ENCODE peak calls at places on chromosome 11, in seven cellular contexts. Q, U, A, Y, M, D and L are unnamed samples.

GRCh38 chr11:10866893-10867331 is 9.1 kb upstream of the ZBED5 start:
- DNase-seq in Q (no peak), U (no peak), A (peak), Y (peak), M (no peak), D (no peak), L (no peak)

GRCh38 chr11:86523738-86524602 is 148.4 kb downstream of the ME3 start:
- DNase-seq in Q (no peak), U (no peak), A (peak), Y (peak), M (no peak), D (peak), L (no peak)

GRCh38 chr11:128018692-128019091 is 568.7 kb downstream of the ETS1 start:
- DNase-seq in Q (no peak), U (no peak), A (no peak), Y (no peak), M (no peak), D (no peak), L (no peak)

GRCh38 chr11:122748968-122749687 is 89.2 kb upstream of the CRTAM start:
- DNase-seq in Q (no peak), U (no peak), A (peak), Y (peak), M (no peak), D (no peak), L (no peak)

GRCh38 chr11:119700536-119701346 is 28.3 kb downstream of the NECTIN1 start:
- DNase-seq in Q (no peak), U (no peak), A (no peak), Y (no peak), M (no peak), D (no peak), L (peak)

GRCh38 chr11:69950621-69951020 is 127.5 kb upstream of the ANO1 start:
- DNase-seq in Q (no peak), U (no peak), A (no peak), Y (no peak), M (no peak), D (no peak), L (no peak)

GRCh38 chr11:76266269-76266668 is 60.0 kb upstream of the WNT11 start:
- DNase-seq in Q (no peak), U (peak), A (peak), Y (peak), M (no peak), D (peak), L (no peak)

GRCh38 chr11:121575250-121575962 is 122.6 kb upstream of the SORL1-AS1 start:
- DNase-seq in Q (no peak), U (peak), A (peak), Y (peak), M (peak), D (no peak), L (peak)

GRCh38 chr11:63829823-63830489 is 9.0 kb upstream of the MARK2 start:
- DNase-seq in Q (no peak), U (no peak), A (peak), Y (peak), M (no peak), D (peak), L (no peak)

GRCh38 chr11:89491141-89491690 is at the start of gene NOX4:
- DNase-seq in Q (peak), U (peak), A (peak), Y (peak), M (peak), D (no peak), L (peak)

GRCh38 chr11:64263021-64263946 is 12.0 kb downstream of the PLCB3 start:
- DNase-seq in Q (no peak), U (no peak), A (peak), Y (peak), M (no peak), D (no peak), L (no peak)

GRCh38 chr11:2302844-2303626 is 1.2 kb downstream of the TSPAN32 start:
- DNase-seq in Q (no peak), U (peak), A (no peak), Y (no peak), M (peak), D (no peak), L (peak)

GRCh38 chr11:60924110-60924905 is at the start of gene TMEM132A:
- DNase-seq in Q (no peak), U (peak), A (peak), Y (peak), M (peak), D (peak), L (peak)

GRCh38 chr11:126834149-126834548 is 166.4 kb downstream of the KIRREL3 start:
- DNase-seq in Q (no peak), U (no peak), A (peak), Y (peak), M (no peak), D (no peak), L (no peak)

DNA sequence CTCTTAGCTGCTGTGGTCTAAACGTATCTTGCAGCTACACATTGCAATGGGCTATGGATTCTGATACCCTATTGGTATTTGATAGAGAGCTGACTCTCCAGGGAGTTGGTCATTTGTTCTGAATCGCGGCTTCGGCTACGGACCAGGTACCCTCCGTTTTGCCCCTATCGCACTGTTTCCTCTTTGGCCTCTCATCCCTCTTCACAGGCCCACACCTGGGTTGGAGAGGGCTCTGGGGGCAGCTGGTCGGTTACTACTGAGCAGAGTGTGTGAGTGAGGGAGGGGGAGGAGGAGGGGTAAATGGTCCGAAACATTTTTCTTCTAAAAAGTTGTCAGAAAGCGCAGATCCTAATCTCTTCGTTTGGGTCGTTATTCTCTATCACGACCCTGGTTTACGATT is 48.8 kb upstream of the HSD17B12 start:
- DNase-seq in Q (no peak), U (no peak), A (no peak), Y (no peak), M (no peak), D (no peak), L (no peak)
- H3K4me3 ChIP-seq in Q (no peak), U (no peak), A (no peak), Y (no peak), M (no peak), D (no peak), L (no peak)

GRCh38 chr11:133515075-133515474 is 17.2 kb downstream of the OPCML start:
- DNase-seq in Q (no peak), U (no peak), A (no peak), Y (no peak), M (no peak), D (no peak), L (no peak)
- TF ChIP-seq CTCF in Q (no peak), U (no peak), A (no peak), Y (no peak), M (no peak), D (no peak), L (no peak)

GRCh38 chr11:77470971-77471370 is 2.9 kb downstream of the PAK1 start:
- DNase-seq in Q (no peak), U (no peak), A (no peak), Y (no peak), M (no peak), D (no peak), L (no peak)
- H3K4me3 ChIP-seq in Q (no peak), U (no peak), A (no peak), Y (no peak), M (no peak), D (no peak), L (no peak)

GRCh38 chr11:9663699-9664275 is at the start of gene SWAP70:
- DNase-seq in Q (peak), U (peak), A (peak), Y (peak), M (peak), D (peak), L (peak)
- TF ChIP-seq CTCF in Q (peak), U (peak), A (peak), Y (peak), M (peak), D (no peak), L (peak)

GRCh38 chr11:22430286-22430685 is 92.1 kb downstream of the SLC17A6 start:
- DNase-seq in Q (no peak), U (no peak), A (no peak), Y (no peak), M (no peak), D (no peak), L (no peak)

GRCh38 chr11:22432331-22433065 is 94.3 kb downstream of the SLC17A6 start:
- DNase-seq in Q (peak), U (peak), A (peak), Y (peak), M (peak), D (no peak), L (no peak)

GRCh38 chr11:22433517-22433916 is 95.3 kb downstream of the SLC17A6 start:
- DNase-seq in Q (no peak), U (no peak), A (no peak), Y (no peak), M (no peak), D (no peak), L (no peak)

GRCh38 chr11:22431074-22431473 is 92.9 kb downstream of the SLC17A6 start:
- DNase-seq in Q (no peak), U (no peak), A (no peak), Y (no peak), M (no peak), D (no peak), L (no peak)

GRCh38 chr11:22433066-22433450 is 94.9 kb downstream of the SLC17A6 start:
- DNase-seq in Q (no peak), U (no peak), A (no peak), Y (no peak), M (no peak), D (no peak), L (no peak)
- H3K4me3 ChIP-seq in Q (peak), U (no peak), A (no peak), Y (peak), M (peak), D (no peak), L (peak)

GRCh38 chr11:47267858-47268257 is 2.1 kb upstream of the MADD start:
- DNase-seq in Q (no peak), U (no peak), A (no peak), Y (no peak), M (no peak), D (no peak), L (peak)

GRCh38 chr11:47269829-47270305 is at the start of gene MADD:
- DNase-seq in Q (peak), U (peak), A (peak), Y (peak), M (peak), D (peak), L (peak)

GRCh38 chr11:47268448-47269001 is 1.4 kb upstream of the MADD start:
- DNase-seq in Q (no peak), U (no peak), A (no peak), Y (no peak), M (no peak), D (no peak), L (peak)

GRCh38 chr11:47270331-47271271 is 668 bp downstream of the MADD start:
- DNase-seq in Q (no peak), U (peak), A (peak), Y (peak), M (no peak), D (peak), L (peak)

DNA sequence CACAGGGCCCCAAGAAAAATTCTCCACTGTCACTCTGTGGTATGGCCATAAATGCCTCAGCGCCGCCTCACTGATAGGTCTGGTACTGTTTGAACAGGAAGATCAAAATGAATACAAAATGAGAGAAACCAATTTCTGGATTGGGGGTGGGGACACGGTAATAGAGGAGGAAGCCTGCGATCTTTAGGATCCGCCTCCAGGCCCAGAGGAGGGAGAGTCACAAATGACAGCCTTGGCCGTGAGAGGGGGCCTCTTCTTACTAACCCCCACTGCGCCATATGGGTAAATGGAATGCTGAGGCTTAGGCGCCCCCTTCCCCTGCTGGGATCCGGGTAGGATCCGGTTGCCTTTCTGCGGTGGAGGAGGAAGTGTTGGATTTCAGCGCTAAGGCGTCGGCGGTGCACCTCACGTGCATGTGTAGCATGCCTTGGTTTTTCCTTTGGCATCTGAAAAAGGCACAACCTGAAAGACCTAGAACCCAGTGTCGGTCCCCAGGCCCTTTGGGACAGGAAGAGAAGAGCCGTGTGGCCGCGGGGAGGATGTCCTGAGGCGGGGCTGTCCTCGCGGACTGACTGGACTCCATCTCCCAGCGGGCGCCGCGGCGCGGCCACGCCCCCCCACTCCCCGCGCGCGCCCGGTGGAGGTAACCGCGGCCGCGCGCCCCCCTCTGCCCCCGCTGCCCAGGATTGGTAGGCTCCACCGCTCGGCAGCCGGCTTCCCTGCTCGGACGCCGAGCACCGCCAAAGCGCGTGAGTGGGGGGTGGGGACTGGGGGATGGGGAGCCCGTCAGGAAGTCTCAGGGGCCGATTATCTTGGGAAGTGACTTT is 718 bp upstream of the MADD start:
- DNase-seq in Q (peak), U (peak), A (peak), Y (peak), M (peak), D (peak), L (peak)
- TF ChIP-seq CTCF in Q (no peak), U (no peak), A (peak), Y (peak), M (peak), D (no peak), L (no peak)

GRCh38 chr11:96338910-96339703 is 3.9 kb downstream of the MAML2 start:
- DNase-seq in Q (no peak), U (peak), A (peak), Y (peak), M (peak), D (no peak), L (peak)

GRCh38 chr11:96339704-96340554 is 3.1 kb downstream of the MAML2 start:
- DNase-seq in Q (no peak), U (no peak), A (no peak), Y (peak), M (no peak), D (no peak), L (no peak)

GRCh38 chr11:96341237-96342130 is 1.5 kb downstream of the MAML2 start:
- DNase-seq in Q (no peak), U (peak), A (peak), Y (peak), M (peak), D (peak), L (peak)

GRCh38 chr11:96342131-96342970 is 644 bp downstream of the MAML2 start:
- DNase-seq in Q (no peak), U (no peak), A (no peak), Y (no peak), M (no peak), D (no peak), L (no peak)

GRCh38 chr11:96340555-96340885 is 2.5 kb downstream of the MAML2 start:
- DNase-seq in Q (no peak), U (no peak), A (peak), Y (peak), M (no peak), D (no peak), L (no peak)
- H3K4me3 ChIP-seq in Q (peak), U (no peak), A (no peak), Y (peak), M (peak), D (no peak), L (peak)

DNA sequence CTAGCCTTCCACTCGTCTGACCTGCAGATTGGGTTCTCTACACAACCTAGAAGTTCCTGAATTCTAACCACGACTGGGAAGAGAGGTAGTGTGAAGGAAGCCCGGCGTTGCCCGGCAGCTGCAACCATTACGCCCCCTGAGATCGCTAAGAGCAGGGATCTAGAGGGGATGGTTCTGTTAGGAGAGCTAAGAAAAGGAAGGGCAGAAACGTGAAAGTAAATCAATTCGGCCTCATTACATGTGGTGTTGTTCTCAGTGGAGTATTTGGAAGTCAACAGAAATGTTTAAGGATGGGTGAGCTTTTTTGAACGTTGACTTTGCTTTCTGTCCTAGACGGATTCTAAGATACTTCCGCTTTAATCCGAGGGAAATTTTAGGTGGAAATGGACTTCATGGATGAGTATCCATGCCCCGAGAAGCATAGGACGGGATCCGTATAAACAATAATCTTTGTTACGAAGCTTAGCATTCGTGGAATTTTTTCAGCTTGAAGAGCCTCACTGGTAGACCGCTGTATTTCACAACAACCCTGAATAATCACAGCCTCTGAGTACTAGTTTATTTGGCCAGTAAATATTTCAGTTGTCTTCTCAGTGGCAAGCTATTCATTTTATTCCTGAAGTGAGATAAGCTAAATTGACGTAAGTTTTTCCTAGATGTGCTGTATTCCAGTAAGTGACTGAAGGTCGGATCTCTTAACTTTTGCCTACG is 629 bp downstream of the ATP5MG start:
- DNase-seq in Q (no peak), U (no peak), A (peak), Y (peak), M (no peak), D (peak), L (no peak)
- TF ChIP-seq CTCF in Q (no peak), U (no peak), A (no peak), Y (no peak), M (no peak), D (no peak), L (no peak)